ENCODE peak calls at places on chromosomes 11 and 22, in four cellular contexts. One of them, this sample, is unnamed.

GRCh38 chr11:126817096-126817495 is 183.5 kb downstream of the KIRREL3 start:
- DNase-seq in hippocampal formation: no peak
- DNase-seq in bronchial epithelial cell: peak; percentile 2
- DNase-seq in heart right ventricle: no peak
- DNase-seq in this sample: no peak

GRCh38 chr22:27888310-27888709 is 30.7 kb downstream of the PITPNB start:
- DNase-seq in hippocampal formation: no peak
- DNase-seq in bronchial epithelial cell: no peak
- DNase-seq in heart right ventricle: no peak
- DNase-seq in this sample: no peak

GRCh38 chr11:117950999-117951961 is 22.1 kb upstream of the TMPRSS13 start:
- DNase-seq in hippocampal formation: no peak
- DNase-seq in bronchial epithelial cell: no peak
- DNase-seq in heart right ventricle: no peak
- DNase-seq in this sample: no peak

GRCh38 chr11:117218133-117218915 is 13.5 kb downstream of the PCSK7 start:
- DNase-seq in hippocampal formation: no peak
- DNase-seq in bronchial epithelial cell: no peak
- DNase-seq in heart right ventricle: peak; percentile 30
- DNase-seq in this sample: no peak

GRCh38 chr11:76241243-76242000 is 35.1 kb upstream of the WNT11 start:
- DNase-seq in hippocampal formation: no peak
- DNase-seq in bronchial epithelial cell: no peak
- DNase-seq in heart right ventricle: no peak
- DNase-seq in this sample: no peak

GRCh38 chr11:65833297-65834030 is at the start of gene SNX32:
- DNase-seq in hippocampal formation: peak; percentile 94
- DNase-seq in bronchial epithelial cell: peak; percentile 67
- DNase-seq in heart right ventricle: peak; percentile 96
- DNase-seq in this sample: peak; percentile 82

GRCh38 chr11:112294688-112295340 is 34.2 kb upstream of the PLET1 start:
- DNase-seq in hippocampal formation: no peak
- DNase-seq in bronchial epithelial cell: no peak
- DNase-seq in heart right ventricle: no peak
- DNase-seq in this sample: no peak

GRCh38 chr11:14584595-14584994 is 59.0 kb upstream of the PDE3B start:
- DNase-seq in hippocampal formation: no peak
- DNase-seq in bronchial epithelial cell: no peak
- DNase-seq in heart right ventricle: no peak
- DNase-seq in this sample: no peak

GRCh38 chr11:21944577-21944976 is 248.3 kb upstream of the ANO5 start:
- DNase-seq in hippocampal formation: no peak
- DNase-seq in bronchial epithelial cell: no peak
- DNase-seq in heart right ventricle: no peak
- DNase-seq in this sample: no peak

This sample was measured in PC-3.